ENCODE peak calls at places on chromosomes 13 and 19, in seven cellular contexts. U, O, C, Z, R, F and K are unnamed samples.
A peak's percentile ranks its signal among the peaks of the same experiment; 100 is the strongest.

GRCh38 chr19:12777217-12778019 is 2.1 kb upstream of the HOOK2 start:
- DNase-seq in U (peak; percentile 50), O (peak; percentile 68), C (peak; percentile 94), Z (no peak), R (peak; percentile 90), F (peak; percentile 85), K (peak; percentile 95)

GRCh38 chr13:93227906-93228801 is 1.5 kb downstream of the GPC6 start:
- DNase-seq in U (peak; percentile 80), O (peak; percentile 87), C (peak; percentile 89), Z (peak; percentile 84), R (peak; percentile 34), F (peak; percentile 97), K (peak; percentile 90)

GRCh38 chr19:47657719-47658118 is 48.8 kb downstream of the BICRA start:
- DNase-seq in U (no peak), O (no peak), C (no peak), Z (no peak), R (no peak), F (peak; percentile 22), K (no peak)

GRCh38 chr13:23050126-23050525 is 130.7 kb upstream of the SGCG start:
- DNase-seq in U (no peak), O (no peak), C (no peak), Z (no peak), R (no peak), F (peak; percentile 37), K (no peak)

GRCh38 chr19:44582581-44583265 is 30.6 kb upstream of the IGSF23 start:
- DNase-seq in U (no peak), O (no peak), C (peak; percentile 93), Z (no peak), R (peak; percentile 72), F (peak; percentile 73), K (peak; percentile 36)

GRCh38 chr19:18202759-18203407 is 959 bp downstream of the RAB3A start:
- DNase-seq in U (no peak), O (no peak), C (peak; percentile 73), Z (no peak), R (peak; percentile 55), F (no peak), K (peak; percentile 20)

GRCh38 chr19:54430306-54431254 is 15.3 kb downstream of the TTYH1 start:
- DNase-seq in U (no peak), O (no peak), C (peak; percentile 95), Z (no peak), R (no peak), F (peak; percentile 91), K (peak; percentile 68)

GRCh38 chr13:51249767-51250741 is 27.9 kb downstream of the FAM124A start:
- DNase-seq in U (peak; percentile 13), O (no peak), C (peak; percentile 39), Z (no peak), R (no peak), F (no peak), K (no peak)

GRCh38 chr19:10911579-10912363 is 16.7 kb downstream of the YIPF2 start:
- DNase-seq in U (no peak), O (no peak), C (no peak), Z (no peak), R (no peak), F (no peak), K (no peak)

GRCh38 chr13:40187836-40188591 is 478.4 kb downstream of the FOXO1 start:
- DNase-seq in U (no peak), O (no peak), C (peak; percentile 69), Z (no peak), R (no peak), F (no peak), K (no peak)

GRCh38 chr13:84439108-84439507 is 556.8 kb upstream of the SLITRK1 start:
- DNase-seq in U (no peak), O (peak; percentile 58), C (no peak), Z (peak; percentile 79), R (no peak), F (no peak), K (peak; percentile 49)

GRCh38 chr19:50925734-50926133 is 14.5 kb upstream of the KLK4 start:
- DNase-seq in U (no peak), O (no peak), C (no peak), Z (no peak), R (no peak), F (no peak), K (no peak)

GRCh38 chr19:38650180-38650775 is 2.8 kb downstream of the ACTN4 start:
- DNase-seq in U (no peak), O (no peak), C (peak; percentile 69), Z (no peak), R (peak; percentile 69), F (no peak), K (peak; percentile 40)

GRCh38 chr19:35249146-35249847 is 495 bp downstream of the LSR start:
- DNase-seq in U (no peak), O (no peak), C (peak; percentile 46), Z (no peak), R (peak; percentile 53), F (peak; percentile 47), K (no peak)

GRCh38 chr19:36120984-36121358 is 5.7 kb downstream of the TBCB start:
- DNase-seq in U (no peak), O (no peak), C (no peak), Z (no peak), R (no peak), F (no peak), K (no peak)

GRCh38 chr13:52155177-52155576 is 4.2 kb downstream of the NEK3 start:
- DNase-seq in U (no peak), O (no peak), C (no peak), Z (no peak), R (no peak), F (no peak), K (no peak)

GRCh38 chr13:64248371-64249065 is 2832.9 kb upstream of the PCDH20 start:
- DNase-seq in U (no peak), O (peak; percentile 33), C (no peak), Z (peak; percentile 37), R (no peak), F (no peak), K (peak; percentile 61)

GRCh38 chr13:110887242-110887954 is 27.5 kb downstream of the ANKRD10 start:
- DNase-seq in U (no peak), O (peak; percentile 40), C (peak; percentile 58), Z (no peak), R (no peak), F (no peak), K (no peak)
- H3K9ac ChIP-seq in U (no peak overlapping the region), O (no peak overlapping the region), C (no peak overlapping the region), Z (no peak overlapping the region), R (no peak overlapping the region), F (no peak overlapping the region), K (no peak overlapping the region)

GRCh38 chr19:13783565-13784500 is 9.6 kb downstream of the C19orf53 start:
- DNase-seq in U (no peak), O (no peak), C (no peak), Z (no peak), R (no peak), F (no peak), K (no peak)
- H3K4me1 ChIP-seq in U (peaks cover 42% of the 10 kb centered on the region), O (peaks cover 10% of the 10 kb centered on the region), C (no peaks in the 10 kb centered on the region), Z (peaks cover 26% of the 10 kb centered on the region), R (no peaks in the 10 kb centered on the region), F (no peaks in the 10 kb centered on the region), K (peaks cover 36% of the 10 kb centered on the region)

DNA sequence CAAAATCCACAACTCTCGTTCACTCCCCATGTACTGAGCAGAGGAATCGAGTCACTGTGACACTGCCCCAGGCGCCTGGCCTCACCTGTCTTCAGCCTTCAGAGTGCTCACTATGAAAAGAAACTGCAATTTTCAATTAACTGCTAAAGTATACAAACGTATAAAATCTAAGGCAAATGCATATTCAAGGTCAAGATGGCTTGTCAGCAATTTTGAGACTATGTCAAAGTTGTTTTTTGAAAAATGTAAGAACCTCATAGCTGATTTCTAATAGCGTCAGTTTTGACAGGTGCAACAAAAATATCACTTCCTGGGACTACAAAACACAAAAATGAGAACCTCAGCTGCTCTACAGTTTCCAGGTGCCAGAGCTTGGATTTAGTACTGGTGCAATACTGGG is 31.4 kb downstream of the TUBGCP3 start:
- DNase-seq in U (no peak), O (no peak), C (no peak), Z (no peak), R (no peak), F (no peak), K (no peak)
- H3K4me3 ChIP-seq in U (no peak overlapping the region), O (no peak overlapping the region), C (no peak overlapping the region), Z (no peak overlapping the region), R (no peak overlapping the region), F (no peak overlapping the region), K (no peak overlapping the region)

GRCh38 chr19:49324801-49325491 is at the start of gene SLC6A16:
- DNase-seq in U (no peak), O (no peak), C (peak; percentile 34), Z (no peak), R (peak; percentile 14), F (no peak), K (no peak)
- H3K9ac ChIP-seq in U (no peak within 1 kb of the TSS), O (no peak within 1 kb of the TSS), C (no peak within 1 kb of the TSS), Z (no peak within 1 kb of the TSS), R (no peak within 1 kb of the TSS), F (no peak within 1 kb of the TSS), K (no peak within 1 kb of the TSS)

GRCh38 chr13:49441312-49441711 is 2.6 kb downstream of the CAB39L start:
- DNase-seq in U (no peak), O (no peak), C (no peak), Z (no peak), R (no peak), F (no peak), K (no peak)

GRCh38 chr13:49435992-49436391 is 7.9 kb downstream of the CAB39L start:
- DNase-seq in U (no peak), O (peak; percentile 44), C (no peak), Z (peak; percentile 6), R (no peak), F (no peak), K (peak; percentile 38)

GRCh38 chr13:49439609-49440008 is 4.3 kb downstream of the CAB39L start:
- DNase-seq in U (no peak), O (no peak), C (no peak), Z (no peak), R (no peak), F (no peak), K (no peak)

GRCh38 chr13:49436890-49437289 is 7.0 kb downstream of the CAB39L start:
- DNase-seq in U (no peak), O (peak; percentile 73), C (no peak), Z (peak; percentile 24), R (no peak), F (no peak), K (peak; percentile 79)

DNA sequence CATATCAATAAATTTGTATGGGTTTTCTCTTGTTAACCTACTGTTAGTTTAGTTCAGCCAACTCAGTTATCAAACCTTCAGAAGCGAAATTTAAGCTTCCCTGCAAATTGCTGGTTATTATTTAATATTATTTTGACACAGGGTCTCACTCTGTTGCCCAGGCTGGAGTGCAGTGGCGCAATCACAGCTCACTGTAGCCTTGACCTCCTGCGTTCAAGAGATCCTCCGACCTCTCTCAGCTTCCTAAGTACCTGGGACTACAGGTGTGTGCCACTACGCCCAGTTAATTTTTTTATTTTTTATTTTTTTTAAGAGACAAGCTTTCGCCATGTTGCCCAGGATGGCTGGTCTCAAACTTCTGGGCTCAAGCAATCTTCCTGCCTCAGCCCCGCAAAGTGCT is 6.2 kb downstream of the CAB39L start:
- DNase-seq in U (no peak), O (no peak), C (no peak), Z (no peak), R (no peak), F (no peak), K (no peak)
- H3K4me1 ChIP-seq in U (peaks cover 5% of the 10 kb centered on the region), O (peaks cover 2% of the 10 kb centered on the region), C (no peaks in the 10 kb centered on the region), Z (peaks cover 1% of the 10 kb centered on the region), R (no peaks in the 10 kb centered on the region), F (no peaks in the 10 kb centered on the region), K (peaks cover 13% of the 10 kb centered on the region)

GRCh38 chr13:109782066-109782822 is 4.1 kb downstream of the IRS2 start:
- DNase-seq in U (no peak), O (no peak), C (no peak), Z (no peak), R (no peak), F (no peak), K (no peak)
- H3K4me3 ChIP-seq in U (no peak overlapping the region), O (no peak overlapping the region), C (no peak overlapping the region), Z (peak overlapping the region; percentile 63), R (peak overlapping the region; percentile 26), F (no peak overlapping the region), K (peak overlapping the region; percentile 89)